ENCODE peak calls at places on chromosomes 7 and 10, in four cellular contexts. L is H4; F is iris pigment epithelial cell; Z is stimulated activated CD4-positive, alpha-beta T cell treated with anti-CD3 and anti-CD28 coated beads, Interleukin-12 subunit alpha, Interleukin-12 subunit beta, amount 100 ng/mL, for 4 hours. N is an unnamed sample.
A peak's percentile ranks its signal among the peaks of the same experiment; 100 is the strongest.

GRCh38 chr10:122474145-122474739 is 12.9 kb downstream of the HTRA1 start:
- DNase-seq in F (no peak), L (no peak), Z (no peak), N (no peak)

GRCh38 chr7:74334026-74334425 is 44.8 kb downstream of the CLIP2 start:
- DNase-seq in F (peak; percentile 66), Z (no peak), L (no peak), N (peak; percentile 38)

GRCh38 chr10:72658696-72659400 is 33.0 kb upstream of the MICU1 start:
- DNase-seq in F (no peak), Z (no peak), L (no peak), N (no peak)

GRCh38 chr7:42426163-42426562 is 189.2 kb upstream of the GLI3 start:
- DNase-seq in F (peak; percentile 42), Z (no peak), L (peak; percentile 68), N (no peak)

GRCh38 chr7:4828720-4829383 is 33.0 kb downstream of the PAPOLB start:
- DNase-seq in L (no peak), Z (no peak), F (no peak), N (no peak)

GRCh38 chr10:62054825-62055224 is 153.3 kb downstream of the ARID5B start:
- DNase-seq in Z (no peak), L (no peak), F (no peak), N (no peak)

GRCh38 chr10:21399392-21400015 is 126.0 kb downstream of the SKIDA1 start:
- DNase-seq in L (peak; percentile 49), Z (no peak), F (peak; percentile 95), N (peak; percentile 14)

GRCh38 chr7:153396475-153396874 is 636.9 kb downstream of the ACTR3B start:
- DNase-seq in L (no peak), Z (no peak), F (no peak), N (no peak)

GRCh38 chr7:78734626-78735025 is 718.8 kb downstream of the MAGI2 start:
- DNase-seq in F (no peak), L (no peak), Z (no peak), N (no peak)

GRCh38 chr10:51422311-51423120 is 276.9 kb downstream of the CSTF2T start:
- DNase-seq in L (peak; percentile 60), F (peak; percentile 61), Z (no peak), N (peak; percentile 19)

GRCh38 chr10:74047304-74047703 is 49.4 kb downstream of the VCL start:
- DNase-seq in Z (no peak), F (peak; percentile 81), L (peak; percentile 31), N (no peak)

GRCh38 chr7:112940314-112940732 is 146.3 kb downstream of the GPR85 start:
- DNase-seq in F (no peak), L (no peak), Z (no peak), N (no peak)

GRCh38 chr10:61163403-61163802 is 219.4 kb upstream of the RHOBTB1 start:
- DNase-seq in Z (no peak), F (no peak), L (no peak), N (no peak)

GRCh38 chr7:158016171-158017087 is 571.2 kb downstream of the PTPRN2 start:
- DNase-seq in L (no peak), Z (no peak), F (no peak), N (no peak)

GRCh38 chr7:158957921-158958471 is 101.6 kb downstream of the DYNC2I1 start:
- DNase-seq in Z (peak; percentile 22), F (no peak), L (no peak), N (no peak)

GRCh38 chr7:155483868-155484325 is 26.0 kb downstream of the EN2 start:
- DNase-seq in Z (no peak), F (no peak), L (peak; percentile 79), N (no peak)

GRCh38 chr10:28087675-28088351 is 88.9 kb upstream of the ODAD2 start:
- DNase-seq in F (peak; percentile 94), Z (no peak), L (peak; percentile 53), N (no peak)

GRCh38 chr10:122172311-122173008 is 98.6 kb upstream of the BTBD16 start:
- DNase-seq in L (no peak), F (no peak), Z (no peak), N (no peak)

N was measured in Caki2.